ENCODE peak calls at places on chromosomes 3 and 15, in eight cellular contexts. T, O, K, I, S, D, V and L are unnamed samples.

GRCh38 chr3:12870942-12871341 is 29.6 kb upstream of the RPL32 start:
- DNase-seq in I (peak), O (no peak), S (no peak), T (peak), K (no peak), V (peak), D (no peak), L (no peak)

GRCh38 chr3:71926242-71926560 is 141.3 kb upstream of the PROK2 start:
- DNase-seq in O (no peak), S (no peak), V (no peak), K (peak), D (no peak), I (no peak), T (peak), L (no peak)

GRCh38 chr3:42500909-42501308 is 1.5 kb upstream of the VIPR1 start:
- DNase-seq in D (no peak), S (no peak), T (no peak), K (no peak), O (no peak), I (no peak), V (peak), L (no peak)

GRCh38 chr15:94231728-94232086 is 346 bp downstream of the MCTP2 start:
- DNase-seq in D (no peak), T (no peak), V (no peak), I (no peak), O (no peak), K (no peak), S (peak), L (no peak)

GRCh38 chr3:134367869-134368750 is 6.1 kb downstream of the AMOTL2 start:
- DNase-seq in V (no peak), K (no peak), D (no peak), I (peak), S (no peak), O (no peak), T (peak), L (no peak)

GRCh38 chr3:189954733-189955665 is 165.7 kb downstream of the P3H2 start:
- DNase-seq in O (no peak), D (no peak), I (no peak), T (no peak), S (no peak), V (no peak), K (no peak), L (no peak)

GRCh38 chr3:182814419-182815160 is 21.3 kb downstream of the ATP11B start:
- DNase-seq in V (no peak), T (no peak), D (no peak), K (no peak), O (no peak), S (no peak), I (no peak), L (no peak)

GRCh38 chr3:132519914-132520313 is 77.2 kb upstream of the ACKR4 start:
- DNase-seq in T (no peak), D (no peak), S (no peak), V (no peak), I (no peak), K (no peak), O (no peak), L (no peak)

GRCh38 chr15:43912991-43913927 is 86.5 kb downstream of the WDR76 start:
- DNase-seq in I (peak), O (no peak), T (peak), S (no peak), K (no peak), V (peak), D (no peak), L (no peak)

GRCh38 chr3:128322030-128323022 is 144.4 kb downstream of the DNAJB8 start:
- DNase-seq in O (peak), S (peak), T (peak), I (peak), D (peak), V (no peak), K (no peak), L (peak)